ENCODE peak calls at places on chromosome 6, in eight cellular contexts. R is NCI-H524, D is kidney tubule cell, N is erythroblast, O is GM10248, V is iPS-NIHi11, M is NCI-H1092 treated with DMSO at 0.1 percent for 48 hours, H is BJ. S is an unnamed sample.

GRCh38 chr6:16481680-16482079 is 243.3 kb downstream of the GMPR start:
- DNase-seq in R (no peak), N (no peak), O (no peak), V (no peak), H (no peak), D (no peak), M (no peak), S (no peak)

GRCh38 chr6:11750682-11751081 is 27.9 kb downstream of the ADTRP start:
- DNase-seq in N (no peak), R (no peak), H (no peak), M (no peak), O (no peak), D (no peak), V (no peak), S (no peak)

GRCh38 chr6:30548375-30548774 is 7.9 kb downstream of the GNL1 start:
- DNase-seq in M (no peak), V (no peak), D (peak), R (no peak), H (no peak), N (no peak), O (no peak), S (no peak)

GRCh38 chr6:136991614-136992013 is 53.2 kb downstream of the IL20RA start:
- DNase-seq in M (no peak), O (no peak), H (no peak), R (no peak), D (no peak), N (no peak), V (no peak), S (no peak)

GRCh38 chr6:26172496-26172958 is 85.3 kb downstream of the HFE start:
- DNase-seq in M (peak), O (no peak), H (no peak), D (peak), V (no peak), R (peak), N (peak), S (no peak)

GRCh38 chr6:39934060-39934757 is at the start of gene MOCS1:
- DNase-seq in H (no peak), N (peak), M (peak), V (peak), R (peak), D (peak), O (peak), S (peak)

GRCh38 chr6:43768983-43769525 is 957 bp upstream of the VEGFA start:
- DNase-seq in D (peak), V (no peak), H (no peak), R (peak), M (peak), O (no peak), N (no peak), S (peak)

GRCh38 chr6:20789162-20789561 is 254.9 kb downstream of the CDKAL1 start:
- DNase-seq in O (no peak), R (peak), H (no peak), V (no peak), D (no peak), M (peak), N (peak), S (no peak)

GRCh38 chr6:121260651-121261102 is 73.6 kb downstream of the TBC1D32 start:
- DNase-seq in N (no peak), R (peak), D (no peak), V (no peak), H (no peak), O (no peak), M (no peak), S (peak)

GRCh38 chr6:95572098-95572497 is 5.2 kb upstream of the MANEA start:
- DNase-seq in H (no peak), V (no peak), M (no peak), O (no peak), N (no peak), D (no peak), R (no peak), S (no peak)

GRCh38 chr6:129593233-129593564 is 116.8 kb downstream of the ARHGAP18 start:
- DNase-seq in M (no peak), N (no peak), H (no peak), V (no peak), D (peak), R (no peak), O (no peak), S (no peak)

GRCh38 chr6:71107935-71108420 is 151.1 kb upstream of the B3GAT2 start:
- DNase-seq in N (no peak), D (peak), H (peak), O (no peak), R (peak), M (peak), V (no peak), S (no peak)

GRCh38 chr6:44800171-44800671 is 412.7 kb downstream of the CDC5L start:
- DNase-seq in R (peak), M (no peak), O (no peak), H (no peak), N (no peak), V (no peak), D (peak), S (no peak)

GRCh38 chr6:98384766-98385165 is 449.6 kb upstream of the POU3F2 start:
- DNase-seq in R (no peak), O (no peak), N (no peak), H (no peak), V (no peak), D (no peak), M (no peak), S (no peak)

GRCh38 chr6:31971279-31971992 is 502 bp downstream of the DXO start:
- DNase-seq in O (no peak), M (peak), D (no peak), R (no peak), N (no peak), V (peak), H (no peak), S (no peak)

GRCh38 chr6:160028487-160029275 is 59.8 kb downstream of the IGF2R start:
- DNase-seq in M (no peak), V (no peak), D (no peak), R (no peak), H (no peak), O (no peak), N (no peak), S (no peak)

GRCh38 chr6:146582857-146583256 is 15.9 kb upstream of the ADGB start:
- DNase-seq in R (peak), N (peak), M (no peak), H (no peak), V (no peak), O (no peak), D (no peak), S (no peak)

GRCh38 chr6:35209081-35209480 is 4.7 kb upstream of the SCUBE3 start:
- DNase-seq in N (no peak), D (no peak), R (no peak), H (no peak), V (no peak), M (no peak), O (no peak), S (no peak)

GRCh38 chr6:113377362-113377942 is 479.7 kb upstream of the MARCKS start:
- DNase-seq in V (no peak), D (no peak), R (no peak), N (no peak), M (no peak), H (no peak), O (no peak), S (no peak)

GRCh38 chr6:152745509-152746171 is 5.0 kb upstream of the VIP start:
- DNase-seq in D (no peak), O (no peak), V (no peak), H (no peak), N (no peak), M (no peak), R (no peak), S (no peak)

GRCh38 chr6:126631343-126631742 is 291.4 kb downstream of the CENPW start:
- DNase-seq in O (no peak), V (no peak), H (peak), R (peak), D (no peak), N (no peak), M (no peak), S (no peak)

GRCh38 chr6:38179300-38179699 is 359.8 kb downstream of the ZFAND3 start:
- DNase-seq in O (no peak), H (no peak), N (no peak), D (no peak), R (peak), M (peak), V (no peak), S (no peak)

GRCh38 chr6:43147691-43148477 is 23.2 kb upstream of the SRF start:
- DNase-seq in V (no peak), R (no peak), O (no peak), D (no peak), H (no peak), N (no peak), M (no peak), S (no peak)

GRCh38 chr6:57257911-57258541 is 35.9 kb upstream of the RAB23 start:
- DNase-seq in D (no peak), N (no peak), H (peak), M (no peak), O (no peak), R (no peak), V (no peak), S (no peak)

GRCh38 chr6:157650261-157650640 is 172.8 kb upstream of the SNX9 start:
- DNase-seq in H (no peak), V (no peak), N (no peak), O (no peak), R (peak), D (no peak), M (peak), S (peak)

GRCh38 chr6:32255212-32256153 is 31.6 kb upstream of the NOTCH4 start:
- DNase-seq in H (peak), N (peak), M (no peak), O (peak), R (no peak), V (peak), D (peak), S (peak)

GRCh38 chr6:131029661-131030297 is 33.3 kb downstream of the EPB41L2 start:
- DNase-seq in V (peak), O (peak), H (no peak), N (no peak), R (no peak), M (no peak), D (peak), S (no peak)

GRCh38 chr6:41537359-41537758 is 8.8 kb upstream of the FOXP4 start:
- DNase-seq in D (no peak), M (peak), O (no peak), V (no peak), R (no peak), H (no peak), N (no peak), S (no peak)

GRCh38 chr6:5259428-5259827 is 1.3 kb downstream of the LYRM4 start:
- DNase-seq in M (no peak), R (no peak), O (no peak), H (no peak), D (no peak), N (no peak), V (no peak), S (no peak)

GRCh38 chr6:167766986-167767714 is 59.6 kb upstream of the AFDN start:
- DNase-seq in N (no peak), M (peak), O (no peak), R (peak), V (no peak), H (no peak), D (no peak), S (peak)

GRCh38 chr6:117169060-117169635 is 96.2 kb upstream of the VGLL2 start:
- DNase-seq in D (peak), H (no peak), N (no peak), M (no peak), O (no peak), V (no peak), R (peak), S (no peak)